ENCODE peak calls at places on chromosomes 1 and 21, in seven cellular contexts. A is NCI-H526 treated with DMSO at 0.1 percent for 48 hours; U is naive B cell; P is stimulated activated CD4-positive, alpha-beta T cell treated with anti-CD3 and anti-CD28 coated beads, TNF-alpha, amount 100 ng/mL, for 4 hours; R is NCI-H1105 treated with DMSO at 0.1 percent for 48 hours; G is fibroblast of the aortic adventitia; C is endothelial cell. L is an unnamed sample.

GRCh38 chr21:35475006-35475405 is 425.9 kb upstream of the RUNX1 start:
- DNase-seq in G (peak; percentile 56), U (no peak), C (no peak), A (no peak), P (no peak), R (no peak), L (no peak)

GRCh38 chr1:45205000-45205909 is 1.1 kb downstream of the ZSWIM5 start:
- DNase-seq in U (peak; percentile 12), C (peak; percentile 65), R (peak; percentile 35), P (no peak), G (peak; percentile 35), A (peak; percentile 69), L (peak; percentile 26)

GRCh38 chr1:232764458-232765231 is 40.6 kb upstream of the MAP10 start:
- DNase-seq in A (no peak), P (no peak), C (no peak), R (no peak), G (no peak), U (no peak), L (no peak)

GRCh38 chr1:92989253-92989652 is 28.0 kb upstream of the DIPK1A start:
- DNase-seq in C (no peak), U (no peak), R (no peak), G (no peak), A (no peak), P (no peak), L (no peak)

GRCh38 chr1:30043256-30043655 is 680.1 kb downstream of the MATN1 start:
- DNase-seq in G (no peak), R (no peak), U (no peak), P (no peak), A (no peak), C (no peak), L (no peak)

GRCh38 chr1:54871275-54872040 is 15.5 kb downstream of the DHCR24 start:
- DNase-seq in U (no peak), R (no peak), G (no peak), C (no peak), A (no peak), P (no peak), L (no peak)

GRCh38 chr1:245465666-245466065 is 310.9 kb downstream of the KIF26B start:
- DNase-seq in U (no peak), A (no peak), P (no peak), G (no peak), R (no peak), C (no peak), L (peak; percentile 41)

GRCh38 chr1:19786988-19787423 is 12.7 kb downstream of the TMCO4 start:
- DNase-seq in P (no peak), R (no peak), U (no peak), C (no peak), A (peak; percentile 54), G (no peak), L (no peak)

GRCh38 chr1:6009120-6010040 is 17.2 kb upstream of the NPHP4 start:
- DNase-seq in P (no peak), G (no peak), C (no peak), U (no peak), A (no peak), R (no peak), L (no peak)

GRCh38 chr1:199247891-199248290 is 609.1 kb downstream of the PTPRC start:
- DNase-seq in U (no peak), G (no peak), C (no peak), P (no peak), R (no peak), A (no peak), L (no peak)

GRCh38 chr1:248622491-248623106 is 12.3 kb downstream of the OR2T11 start:
- DNase-seq in P (no peak), R (peak; percentile 15), G (peak; percentile 55), C (no peak), U (peak; percentile 45), A (no peak), L (peak; percentile 5)

GRCh38 chr1:201745023-201745422 is 83.9 kb upstream of the IPO9 start:
- DNase-seq in R (no peak), G (peak; percentile 87), P (no peak), C (no peak), U (no peak), A (no peak), L (peak; percentile 25)

GRCh38 chr1:20600156-20600555 is 11.3 kb downstream of the CDA start:
- DNase-seq in U (no peak), A (no peak), P (no peak), C (no peak), R (no peak), G (no peak), L (no peak)

GRCh38 chr1:3598522-3599285 is 12.6 kb downstream of the MEGF6 start:
- DNase-seq in G (no peak), P (no peak), C (no peak), R (no peak), U (no peak), A (no peak), L (no peak)

GRCh38 chr1:164712131-164713031 is 153.4 kb downstream of the PBX1 start:
- DNase-seq in U (no peak), R (no peak), A (no peak), C (peak; percentile 8), P (no peak), G (peak; percentile 59), L (no peak)

GRCh38 chr1:113321761-113322387 is 68.4 kb upstream of the MAGI3 start:
- DNase-seq in U (no peak), A (no peak), G (peak; percentile 33), P (no peak), C (no peak), R (no peak), L (no peak)

GRCh38 chr1:201468844-201469644 is at the start of gene PHLDA3:
- DNase-seq in G (peak; percentile 87), U (no peak), C (peak; percentile 65), P (peak; percentile 20), R (peak; percentile 88), A (peak; percentile 53), L (peak; percentile 83)

L was measured in NCI-H345.